ENCODE peak calls at places on chromosomes 12 and 14, in five cellular contexts. One of them, this sample, is unnamed.

GRCh38 chr12:4120316-4120920 is 153.1 kb upstream of the CCND2 start:
- DNase-seq in left lung: no peak
- DNase-seq in SK-N-SH: no peak
- DNase-seq in upper lobe of right lung: no peak
- DNase-seq in ovary: no peak
- DNase-seq in this sample: peak

GRCh38 chr12:1469063-1469462 is 125.3 kb downstream of the FBXL14 start:
- DNase-seq in left lung: no peak
- DNase-seq in upper lobe of right lung: no peak
- DNase-seq in SK-N-SH: no peak
- DNase-seq in ovary: no peak
- DNase-seq in this sample: no peak

GRCh38 chr12:113103756-113104450 is 31.7 kb downstream of the RASAL1 start:
- DNase-seq in left lung: no peak
- DNase-seq in SK-N-SH: peak
- DNase-seq in ovary: no peak
- DNase-seq in upper lobe of right lung: peak
- DNase-seq in this sample: no peak

GRCh38 chr14:77032483-77032853 is 4.0 kb upstream of the IRF2BPL start:
- DNase-seq in upper lobe of right lung: no peak
- DNase-seq in SK-N-SH: no peak
- DNase-seq in left lung: no peak
- DNase-seq in ovary: no peak
- DNase-seq in this sample: no peak

GRCh38 chr12:19450362-19450761 is 11.1 kb downstream of the AEBP2 start:
- DNase-seq in ovary: no peak
- DNase-seq in left lung: no peak
- DNase-seq in SK-N-SH: no peak
- DNase-seq in upper lobe of right lung: no peak
- DNase-seq in this sample: no peak

GRCh38 chr12:75853621-75854020 is 178.0 kb downstream of the PHLDA1 start:
- DNase-seq in upper lobe of right lung: no peak
- DNase-seq in ovary: no peak
- DNase-seq in left lung: no peak
- DNase-seq in SK-N-SH: peak
- DNase-seq in this sample: no peak

GRCh38 chr14:91778217-91778616 is 46.3 kb upstream of the CATSPERB start:
- DNase-seq in left lung: no peak
- DNase-seq in ovary: no peak
- DNase-seq in SK-N-SH: no peak
- DNase-seq in upper lobe of right lung: no peak
- DNase-seq in this sample: no peak

GRCh38 chr14:30894923-30895515 is 20.7 kb downstream of the COCH start:
- DNase-seq in upper lobe of right lung: no peak
- DNase-seq in left lung: no peak
- DNase-seq in SK-N-SH: no peak
- DNase-seq in ovary: no peak
- DNase-seq in this sample: no peak

GRCh38 chr14:38867561-38868150 is 235.4 kb downstream of the SEC23A start:
- DNase-seq in SK-N-SH: peak
- DNase-seq in upper lobe of right lung: peak
- DNase-seq in ovary: peak
- DNase-seq in left lung: peak
- DNase-seq in this sample: peak

GRCh38 chr12:51505363-51505762 is 80.7 kb downstream of the SLC4A8 start:
- DNase-seq in ovary: no peak
- DNase-seq in upper lobe of right lung: no peak
- DNase-seq in left lung: no peak
- DNase-seq in SK-N-SH: no peak
- DNase-seq in this sample: no peak

GRCh38 chr14:64680013-64680674 is 24.1 kb upstream of the PLEKHG3 start:
- DNase-seq in SK-N-SH: no peak
- DNase-seq in left lung: no peak
- DNase-seq in upper lobe of right lung: no peak
- DNase-seq in ovary: no peak
- DNase-seq in this sample: no peak

GRCh38 chr14:104335176-104335575 is 196.8 kb downstream of the KIF26A start:
- DNase-seq in ovary: no peak
- DNase-seq in left lung: no peak
- DNase-seq in upper lobe of right lung: no peak
- DNase-seq in SK-N-SH: no peak
- DNase-seq in this sample: no peak

GRCh38 chr12:25670076-25671055 is 117.3 kb upstream of the LMNTD1 start:
- DNase-seq in upper lobe of right lung: no peak
- DNase-seq in SK-N-SH: no peak
- DNase-seq in left lung: no peak
- DNase-seq in ovary: no peak
- DNase-seq in this sample: no peak

GRCh38 chr14:70655110-70655826 is 13.6 kb downstream of the TTC9 start:
- DNase-seq in ovary: no peak
- DNase-seq in left lung: no peak
- DNase-seq in SK-N-SH: no peak
- DNase-seq in upper lobe of right lung: no peak
- DNase-seq in this sample: no peak

GRCh38 chr12:95318071-95318545 is 100.5 kb downstream of the VEZT start:
- DNase-seq in left lung: no peak
- DNase-seq in SK-N-SH: no peak
- DNase-seq in ovary: no peak
- DNase-seq in upper lobe of right lung: no peak
- DNase-seq in this sample: no peak

GRCh38 chr12:127044841-127045240 is 1222.1 kb upstream of the TMEM132C start:
- DNase-seq in SK-N-SH: no peak
- DNase-seq in ovary: no peak
- DNase-seq in left lung: no peak
- DNase-seq in upper lobe of right lung: no peak
- DNase-seq in this sample: no peak

GRCh38 chr12:47346251-47347019 is 266.7 kb upstream of the AMIGO2 start:
- DNase-seq in SK-N-SH: no peak
- DNase-seq in upper lobe of right lung: no peak
- DNase-seq in left lung: no peak
- DNase-seq in ovary: no peak
- DNase-seq in this sample: no peak

GRCh38 chr14:67674480-67675218 is at the start of gene VTI1B:
- DNase-seq in upper lobe of right lung: peak
- DNase-seq in left lung: peak
- DNase-seq in ovary: peak
- DNase-seq in SK-N-SH: peak
- DNase-seq in this sample: peak

GRCh38 chr12:31682136-31682962 is 22.9 kb downstream of the ETFBKMT start:
- DNase-seq in SK-N-SH: peak
- DNase-seq in ovary: no peak
- DNase-seq in left lung: peak
- DNase-seq in upper lobe of right lung: no peak
- DNase-seq in this sample: no peak

GRCh38 chr14:65243766-65244442 is 141.6 kb upstream of the MAX start:
- DNase-seq in ovary: no peak
- DNase-seq in SK-N-SH: no peak
- DNase-seq in left lung: no peak
- DNase-seq in upper lobe of right lung: no peak
- DNase-seq in this sample: no peak

GRCh38 chr12:132236129-132236929 is 92.1 kb downstream of the NOC4L start:
- DNase-seq in ovary: no peak
- DNase-seq in SK-N-SH: no peak
- DNase-seq in left lung: no peak
- DNase-seq in upper lobe of right lung: no peak
- DNase-seq in this sample: no peak

GRCh38 chr14:49770212-49770817 is 2.4 kb downstream of the KLHDC2 start:
- DNase-seq in upper lobe of right lung: no peak
- DNase-seq in SK-N-SH: no peak
- DNase-seq in ovary: no peak
- DNase-seq in left lung: no peak
- DNase-seq in this sample: no peak

GRCh38 chr12:50017047-50017446 is 8.2 kb downstream of the RACGAP1 start:
- DNase-seq in SK-N-SH: no peak
- DNase-seq in ovary: peak
- DNase-seq in left lung: peak
- DNase-seq in upper lobe of right lung: no peak
- DNase-seq in this sample: no peak

GRCh38 chr12:83040339-83040738 is 353.6 kb downstream of the TMTC2 start:
- DNase-seq in ovary: no peak
- DNase-seq in SK-N-SH: no peak
- DNase-seq in left lung: no peak
- DNase-seq in upper lobe of right lung: no peak
- DNase-seq in this sample: no peak

GRCh38 chr14:73452341-73453191 is 5.8 kb downstream of the NUMB start:
- DNase-seq in left lung: no peak
- DNase-seq in upper lobe of right lung: no peak
- DNase-seq in ovary: no peak
- DNase-seq in SK-N-SH: no peak
- DNase-seq in this sample: no peak

DNA sequence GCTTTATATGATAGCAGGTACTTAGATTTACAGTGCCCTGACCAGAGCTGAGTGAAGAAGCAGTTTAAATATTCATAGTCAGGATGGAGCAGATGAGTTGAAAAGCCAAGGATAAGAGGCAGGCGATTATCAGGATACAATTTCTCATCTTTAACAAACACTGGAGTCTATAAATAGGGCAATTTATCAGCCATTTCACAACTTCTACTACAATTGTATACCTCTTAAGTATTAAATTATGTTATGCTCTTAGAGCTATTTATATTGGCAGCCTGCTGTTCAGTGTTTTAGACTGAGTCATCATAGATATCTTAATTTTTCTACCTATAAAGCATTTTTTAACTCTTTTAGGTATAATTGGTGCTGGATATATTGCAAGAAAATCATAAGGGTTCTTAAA is 360.1 kb downstream of the TRHDE start:
- DNase-seq in ovary: no peak
- DNase-seq in SK-N-SH: no peak
- DNase-seq in upper lobe of right lung: no peak
- DNase-seq in left lung: no peak
- DNase-seq in this sample: no peak
- TF ChIP-seq CTCF in ovary: no peak
- TF ChIP-seq CTCF in SK-N-SH: no peak
- TF ChIP-seq CTCF in upper lobe of right lung: no peak
- TF ChIP-seq CTCF in left lung: no peak
- TF ChIP-seq CTCF in this sample: no peak

DNA sequence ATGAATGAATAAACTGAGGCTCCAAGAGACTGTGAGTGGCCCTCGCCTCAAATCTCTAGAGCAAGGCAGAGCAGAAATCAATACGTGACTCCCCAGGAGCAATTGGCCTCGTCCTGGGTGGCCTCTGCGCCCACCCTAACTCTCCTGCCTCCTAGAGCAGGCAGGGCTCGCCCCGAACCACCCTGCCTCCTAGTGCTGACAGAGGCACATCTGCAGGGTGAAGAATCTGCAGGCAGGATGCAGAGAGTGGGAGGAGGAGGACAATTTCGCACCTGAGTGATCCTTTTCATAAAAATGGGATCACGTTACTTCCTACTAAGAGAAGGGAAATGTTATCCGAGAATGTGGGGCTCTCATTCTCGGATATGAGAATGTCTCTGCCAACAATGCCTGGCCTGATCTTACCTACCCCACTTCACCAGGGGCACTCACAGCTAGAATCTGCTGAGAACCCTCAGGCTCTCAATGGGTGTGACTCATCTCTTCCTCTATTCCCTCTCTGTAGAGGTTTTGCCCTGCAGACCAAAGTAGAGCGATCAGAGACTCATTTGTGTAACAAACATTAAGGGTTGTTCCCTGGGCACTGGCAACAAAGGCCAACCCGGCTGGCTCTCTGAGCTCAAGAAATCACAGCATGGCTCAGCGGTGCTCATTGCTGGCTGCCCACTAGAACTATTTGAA is 61.7 kb upstream of the BCL2L14 start:
- DNase-seq in ovary: no peak
- DNase-seq in upper lobe of right lung: no peak
- DNase-seq in SK-N-SH: no peak
- DNase-seq in left lung: peak
- DNase-seq in this sample: no peak
- TF ChIP-seq CTCF in ovary: no peak
- TF ChIP-seq CTCF in upper lobe of right lung: no peak
- TF ChIP-seq CTCF in SK-N-SH: no peak
- TF ChIP-seq CTCF in left lung: no peak
- TF ChIP-seq CTCF in this sample: no peak

GRCh38 chr12:84842406-84843013 is 70.1 kb downstream of the SLC6A15 start:
- DNase-seq in ovary: no peak
- DNase-seq in left lung: no peak
- DNase-seq in SK-N-SH: peak
- DNase-seq in upper lobe of right lung: no peak
- DNase-seq in this sample: no peak
- TF ChIP-seq CTCF in ovary: no peak
- TF ChIP-seq CTCF in left lung: peak
- TF ChIP-seq CTCF in SK-N-SH: peak
- TF ChIP-seq CTCF in upper lobe of right lung: peak
- TF ChIP-seq CTCF in this sample: peak

GRCh38 chr14:69299286-69300035 is 39.5 kb downstream of the GALNT16 start:
- DNase-seq in ovary: no peak
- DNase-seq in left lung: no peak
- DNase-seq in SK-N-SH: no peak
- DNase-seq in upper lobe of right lung: peak
- DNase-seq in this sample: no peak
- TF ChIP-seq CTCF in ovary: no peak
- TF ChIP-seq CTCF in left lung: no peak
- TF ChIP-seq CTCF in SK-N-SH: peak
- TF ChIP-seq CTCF in upper lobe of right lung: no peak
- TF ChIP-seq CTCF in this sample: no peak

GRCh38 chr12:48965447-48965846 is 6.1 kb downstream of the WNT10B start:
- DNase-seq in left lung: no peak
- DNase-seq in SK-N-SH: peak
- DNase-seq in upper lobe of right lung: no peak
- DNase-seq in ovary: no peak
- DNase-seq in this sample: no peak
- TF ChIP-seq CTCF in left lung: no peak
- TF ChIP-seq CTCF in SK-N-SH: peak
- TF ChIP-seq CTCF in upper lobe of right lung: no peak
- TF ChIP-seq CTCF in ovary: no peak
- TF ChIP-seq CTCF in this sample: no peak

GRCh38 chr14:80213602-80214001 is 2.3 kb upstream of the DIO2 start:
- DNase-seq in upper lobe of right lung: no peak
- DNase-seq in left lung: no peak
- DNase-seq in ovary: no peak
- DNase-seq in SK-N-SH: peak
- DNase-seq in this sample: no peak
- TF ChIP-seq CTCF in upper lobe of right lung: peak
- TF ChIP-seq CTCF in left lung: no peak
- TF ChIP-seq CTCF in ovary: no peak
- TF ChIP-seq CTCF in SK-N-SH: peak
- TF ChIP-seq CTCF in this sample: no peak

DNA sequence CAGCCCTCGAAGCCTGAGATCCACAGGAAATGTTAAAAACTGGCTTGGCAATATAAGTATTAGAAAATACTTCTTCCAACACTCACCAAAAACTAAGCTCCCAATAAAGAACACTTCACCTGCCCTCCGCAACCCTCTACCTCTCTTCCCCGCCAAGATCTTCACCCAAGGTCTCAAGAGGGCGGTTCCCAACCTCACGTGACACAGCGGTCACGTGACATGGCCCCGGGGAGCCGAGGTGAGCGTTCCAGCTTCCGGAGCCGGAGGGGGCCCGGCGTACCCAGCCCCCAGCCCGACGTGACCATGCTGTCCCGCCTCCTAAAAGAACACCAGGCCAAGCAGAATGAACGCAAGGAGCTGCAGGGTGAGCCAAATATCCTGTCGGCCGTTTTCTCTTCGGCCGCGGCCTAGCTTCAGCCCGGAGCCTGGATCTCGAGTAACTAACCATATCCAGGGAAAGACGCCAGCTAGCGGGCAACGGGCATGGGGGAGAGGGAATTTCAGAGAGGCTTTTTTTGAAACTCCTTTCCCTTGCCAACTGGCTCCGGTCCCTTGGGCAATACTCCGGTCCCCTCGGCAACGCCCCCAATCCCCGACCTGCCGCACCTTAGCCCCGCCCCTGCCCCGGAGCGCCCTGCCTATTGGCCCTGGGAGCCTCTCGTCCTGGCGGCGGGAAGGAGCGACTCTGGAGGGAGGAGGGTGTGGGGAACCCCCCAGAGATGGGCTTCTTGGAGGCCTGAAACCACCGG is at the start of gene BLOC1S1:
- DNase-seq in ovary: peak
- DNase-seq in left lung: peak
- DNase-seq in upper lobe of right lung: peak
- DNase-seq in SK-N-SH: peak
- DNase-seq in this sample: peak
- TF ChIP-seq CTCF in ovary: no peak
- TF ChIP-seq CTCF in left lung: no peak
- TF ChIP-seq CTCF in upper lobe of right lung: no peak
- TF ChIP-seq CTCF in SK-N-SH: peak
- TF ChIP-seq CTCF in this sample: no peak

This sample was measured in mesothelial cell of epicardium.